ENCODE peak calls at places on chromosomes 2 and 18, in four cellular contexts. O is OCI-LY7, C is cardiac muscle cell, V is K562. X is an unnamed sample.

GRCh38 chr2:24214880-24215279 is 40.0 kb downstream of the FAM228A start:
- DNase-seq in O (peak; percentile 57), C (no peak), V (no peak), X (no peak)

GRCh38 chr2:217563081-217563480 is 439.7 kb downstream of the TNS1 start:
- DNase-seq in O (no peak), C (no peak), V (no peak), X (no peak)

GRCh38 chr18:64678048-64678447 is 529.2 kb upstream of the LINC00305 start:
- DNase-seq in O (peak; percentile 80), C (no peak), V (no peak), X (no peak)

GRCh38 chr2:24970483-24971299 is 1.1 kb downstream of the DNAJC27 start:
- DNase-seq in O (no peak), C (peak; percentile 44), V (no peak), X (no peak)

GRCh38 chr2:17620280-17620679 is 79.8 kb downstream of the VSNL1 start:
- DNase-seq in O (no peak), C (no peak), V (no peak), X (no peak)

GRCh38 chr2:139217641-139218040 is 437.5 kb upstream of the NXPH2 start:
- DNase-seq in O (no peak), C (no peak), V (no peak), X (no peak)

GRCh38 chr2:149031396-149031795 is 7.1 kb upstream of the LYPD6B start:
- DNase-seq in O (no peak), C (no peak), V (no peak), X (no peak)

GRCh38 chr18:24786027-24786426 is 325.6 kb downstream of the HRH4 start:
- DNase-seq in O (no peak), C (no peak), V (no peak), X (no peak)

GRCh38 chr2:189514107-189514506 is 66.5 kb downstream of the SLC40A1 start:
- DNase-seq in O (no peak), C (no peak), V (no peak), X (no peak)

GRCh38 chr2:47069628-47070154 is 85.4 kb downstream of the STPG4 start:
- DNase-seq in O (no peak), C (peak; percentile 85), V (no peak), X (no peak)

GRCh38 chr2:47070155-47070919 is 84.8 kb downstream of the STPG4 start:
- DNase-seq in O (no peak), C (no peak), V (no peak), X (peak; percentile 43)

GRCh38 chr2:47070920-47071824 is 83.9 kb downstream of the STPG4 start:
- DNase-seq in O (peak; percentile 15), C (no peak), V (no peak), X (peak; percentile 72)

GRCh38 chr2:47067788-47068407 is 87.2 kb downstream of the STPG4 start:
- DNase-seq in O (no peak), C (no peak), V (no peak), X (peak; percentile 90)

GRCh38 chr2:47068966-47069627 is 86.0 kb downstream of the STPG4 start:
- DNase-seq in O (no peak), C (no peak), V (no peak), X (no peak)
- H3K4me1 ChIP-seq in O (peaks cover 20% of the 10 kb centered on the region), C (peaks cover 27% of the 10 kb centered on the region), V (peaks cover 8% of the 10 kb centered on the region), X (peaks cover 14% of the 10 kb centered on the region)

GRCh38 chr2:142874293-142874814 is 3.1 kb upstream of the KYNU start:
- DNase-seq in O (no peak), C (no peak), V (no peak), X (no peak)
- H3K27ac ChIP-seq in O (no peak overlapping the region), C (no peak overlapping the region), V (peak overlapping the region; percentile 37), X (peak overlapping the region; percentile 78)

GRCh38 chr18:66872277-66872676 is 268.4 kb upstream of the CDH19 start:
- DNase-seq in O (peak; percentile 0), C (peak; percentile 21), V (no peak), X (no peak)
- TF ChIP-seq CTCF in O (no peak), C (peak; percentile 20), V (no peak), X (peak; percentile 21)

DNA sequence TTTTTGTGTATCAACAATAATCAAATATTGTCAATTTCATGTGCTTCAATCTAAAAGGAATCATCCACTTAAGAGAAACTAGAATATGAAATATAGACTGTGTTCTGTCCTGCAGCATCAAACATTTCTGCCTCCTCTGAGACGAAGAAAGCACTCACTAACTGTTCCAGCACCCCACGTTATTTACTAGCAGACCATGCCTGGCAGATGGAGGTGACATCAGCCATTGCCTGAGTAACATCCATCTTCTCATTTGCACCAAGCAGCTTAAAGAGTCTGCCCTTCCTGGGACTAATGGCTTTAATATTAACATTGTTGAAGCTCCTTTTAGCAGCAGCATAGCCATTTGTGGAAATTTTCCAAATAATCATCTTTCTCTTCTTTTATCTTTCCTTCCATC is 25.7 kb downstream of the SGPP2 start:
- DNase-seq in O (no peak), C (no peak), V (no peak), X (no peak)
- H3K4me1 ChIP-seq in O (no peaks in the 10 kb centered on the region), C (peaks cover 25% of the 10 kb centered on the region), V (no peaks in the 10 kb centered on the region), X (no peaks in the 10 kb centered on the region)

DNA sequence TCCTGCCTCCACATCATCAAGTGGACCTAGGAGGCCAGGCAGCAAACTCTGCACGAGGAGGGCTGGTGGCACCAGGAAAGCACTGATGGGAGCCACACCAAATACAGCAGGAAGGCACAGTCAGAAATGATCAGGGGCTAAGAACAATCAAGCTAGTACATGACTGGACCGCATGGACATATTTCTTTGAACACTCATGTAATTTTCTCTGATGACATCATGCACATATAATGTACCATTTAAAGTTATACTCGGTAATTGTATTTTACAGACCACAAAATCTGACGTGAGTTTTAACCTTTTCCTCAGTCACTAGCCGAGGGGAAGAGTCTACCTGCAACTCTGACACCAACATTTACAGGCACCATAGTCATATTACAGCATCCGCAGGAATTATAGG is 76.7 kb downstream of the XDH start:
- DNase-seq in O (no peak), C (no peak), V (no peak), X (no peak)
- H3K27ac ChIP-seq in O (no peak overlapping the region), C (no peak overlapping the region), V (no peak overlapping the region), X (no peak overlapping the region)

GRCh38 chr2:109062558-109063325 is 66.3 kb upstream of the SH3RF3 start:
- DNase-seq in O (no peak), C (peak; percentile 19), V (no peak), X (no peak)
- TF ChIP-seq CTCF in O (no peak), C (peak; percentile 13), V (peak; percentile 18), X (no peak)

GRCh38 chr18:23227729-23228075 is 92.4 kb downstream of the CABLES1 start:
- DNase-seq in O (peak; percentile 50), C (no peak), V (no peak), X (no peak)
- H3K4me1 ChIP-seq in O (peaks cover 93% of the 10 kb centered on the region), C (no peaks in the 10 kb centered on the region), V (no peaks in the 10 kb centered on the region), X (no peaks in the 10 kb centered on the region)

X was measured in right lobe of liver.